ENCODE peak calls at places on chromosomes 16 and 17, in five cellular contexts. One of them, this sample, is unnamed.
A peak's percentile ranks its signal among the peaks of the same experiment; 100 is the strongest.

GRCh38 chr16:3570420-3571062 is 6.7 kb downstream of the NLRC3 start:
- DNase-seq in brain microvascular endothelial cell: no peak
- DNase-seq in tibial nerve: no peak
- DNase-seq in lung: no peak
- DNase-seq in AG10803: no peak
- DNase-seq in this sample: no peak

GRCh38 chr16:12426122-12426521 is 377.6 kb downstream of the CPPED1 start:
- DNase-seq in lung: no peak
- DNase-seq in AG10803: peak; percentile 50
- DNase-seq in tibial nerve: no peak
- DNase-seq in brain microvascular endothelial cell: no peak
- DNase-seq in this sample: no peak

GRCh38 chr16:78240459-78241222 is 141.2 kb downstream of the WWOX start:
- DNase-seq in AG10803: no peak
- DNase-seq in tibial nerve: no peak
- DNase-seq in brain microvascular endothelial cell: no peak
- DNase-seq in lung: peak; percentile 59
- DNase-seq in this sample: no peak

GRCh38 chr17:50265212-50265611 is 9.1 kb upstream of the TMEM92 start:
- DNase-seq in lung: no peak
- DNase-seq in tibial nerve: no peak
- DNase-seq in brain microvascular endothelial cell: no peak
- DNase-seq in AG10803: no peak
- DNase-seq in this sample: no peak

GRCh38 chr17:142876-143784 is 5.8 kb downstream of the SCGB1C2 start:
- DNase-seq in lung: peak; percentile 23
- DNase-seq in AG10803: no peak
- DNase-seq in brain microvascular endothelial cell: no peak
- DNase-seq in tibial nerve: peak; percentile 3
- DNase-seq in this sample: peak; percentile 40

GRCh38 chr16:3045758-3046505 is 429 bp upstream of the MMP25 start:
- DNase-seq in lung: no peak
- DNase-seq in tibial nerve: no peak
- DNase-seq in brain microvascular endothelial cell: no peak
- DNase-seq in AG10803: no peak
- DNase-seq in this sample: no peak

GRCh38 chr16:57815987-57816745 is 13.9 kb upstream of the KIFC3 start:
- DNase-seq in brain microvascular endothelial cell: peak; percentile 92
- DNase-seq in tibial nerve: peak; percentile 50
- DNase-seq in AG10803: peak; percentile 95
- DNase-seq in lung: peak; percentile 90
- DNase-seq in this sample: peak; percentile 92

GRCh38 chr17:5555254-5555653 is 29.1 kb downstream of the NLRP1 start:
- DNase-seq in brain microvascular endothelial cell: peak; percentile 24
- DNase-seq in AG10803: peak; percentile 41
- DNase-seq in lung: no peak
- DNase-seq in tibial nerve: no peak
- DNase-seq in this sample: peak; percentile 77

GRCh38 chr16:85552980-85553435 is 60.1 kb upstream of the GSE1 start:
- DNase-seq in lung: no peak
- DNase-seq in tibial nerve: no peak
- DNase-seq in AG10803: no peak
- DNase-seq in brain microvascular endothelial cell: no peak
- DNase-seq in this sample: no peak

GRCh38 chr17:30716461-30717289 is 107.8 kb downstream of the CRLF3 start:
- DNase-seq in brain microvascular endothelial cell: no peak
- DNase-seq in tibial nerve: no peak
- DNase-seq in AG10803: peak; percentile 26
- DNase-seq in lung: no peak
- DNase-seq in this sample: no peak

GRCh38 chr16:11396241-11397048 is 51.2 kb downstream of the RMI2 start:
- DNase-seq in AG10803: peak; percentile 59
- DNase-seq in brain microvascular endothelial cell: peak; percentile 49
- DNase-seq in lung: peak; percentile 74
- DNase-seq in tibial nerve: peak; percentile 72
- DNase-seq in this sample: peak; percentile 93

GRCh38 chr17:31072186-31072585 is 22.6 kb upstream of the NF1 start:
- DNase-seq in AG10803: peak; percentile 84
- DNase-seq in lung: no peak
- DNase-seq in brain microvascular endothelial cell: no peak
- DNase-seq in tibial nerve: no peak
- DNase-seq in this sample: no peak

GRCh38 chr17:57679906-57680695 is 65.0 kb downstream of the CCDC182 start:
- DNase-seq in lung: no peak
- DNase-seq in tibial nerve: no peak
- DNase-seq in brain microvascular endothelial cell: no peak
- DNase-seq in AG10803: no peak
- DNase-seq in this sample: no peak

GRCh38 chr17:21029032-21029431 is 13.8 kb downstream of the USP22 start:
- DNase-seq in AG10803: peak; percentile 82
- DNase-seq in tibial nerve: no peak
- DNase-seq in brain microvascular endothelial cell: peak; percentile 81
- DNase-seq in lung: no peak
- DNase-seq in this sample: no peak

GRCh38 chr16:86392751-86393150 is 117.6 kb upstream of the FOXF1 start:
- DNase-seq in lung: no peak
- DNase-seq in brain microvascular endothelial cell: peak; percentile 73
- DNase-seq in tibial nerve: no peak
- DNase-seq in AG10803: no peak
- DNase-seq in this sample: no peak

GRCh38 chr16:83615553-83615952 is 192.2 kb upstream of the HSBP1 start:
- DNase-seq in brain microvascular endothelial cell: no peak
- DNase-seq in lung: no peak
- DNase-seq in tibial nerve: no peak
- DNase-seq in AG10803: peak; percentile 47
- DNase-seq in this sample: no peak

GRCh38 chr16:842061-842476 is 41.5 kb upstream of the GNG13 start:
- DNase-seq in brain microvascular endothelial cell: peak; percentile 35
- DNase-seq in AG10803: no peak
- DNase-seq in tibial nerve: no peak
- DNase-seq in lung: no peak
- DNase-seq in this sample: no peak

GRCh38 chr16:49834496-49835009 is 21.4 kb downstream of the ZNF423 start:
- DNase-seq in lung: no peak
- DNase-seq in tibial nerve: no peak
- DNase-seq in brain microvascular endothelial cell: no peak
- DNase-seq in AG10803: no peak
- DNase-seq in this sample: no peak

GRCh38 chr17:80466188-80466705 is 10.2 kb downstream of the NPTX1 start:
- DNase-seq in brain microvascular endothelial cell: no peak
- DNase-seq in lung: no peak
- DNase-seq in tibial nerve: no peak
- DNase-seq in AG10803: no peak
- DNase-seq in this sample: no peak

GRCh38 chr17:61261001-61261587 is 138.5 kb upstream of the TBX2 start:
- DNase-seq in tibial nerve: no peak
- DNase-seq in AG10803: no peak
- DNase-seq in lung: no peak
- DNase-seq in brain microvascular endothelial cell: no peak
- DNase-seq in this sample: no peak

GRCh38 chr17:59754547-59754946 is 47.1 kb downstream of the VMP1 start:
- DNase-seq in tibial nerve: no peak
- DNase-seq in brain microvascular endothelial cell: peak; percentile 91
- DNase-seq in lung: no peak
- DNase-seq in AG10803: peak; percentile 96
- DNase-seq in this sample: no peak

GRCh38 chr17:27333410-27333980 is 39.6 kb downstream of the WSB1 start:
- DNase-seq in tibial nerve: no peak
- DNase-seq in brain microvascular endothelial cell: no peak
- DNase-seq in AG10803: no peak
- DNase-seq in lung: no peak
- DNase-seq in this sample: no peak

GRCh38 chr16:73011926-73012325 is 36.0 kb downstream of the ZFHX3 start:
- DNase-seq in tibial nerve: no peak
- DNase-seq in AG10803: no peak
- DNase-seq in brain microvascular endothelial cell: no peak
- DNase-seq in lung: no peak
- DNase-seq in this sample: no peak
- TF ChIP-seq CTCF in tibial nerve: no peak
- TF ChIP-seq CTCF in AG10803: no peak
- TF ChIP-seq CTCF in brain microvascular endothelial cell: peak; percentile 15
- TF ChIP-seq CTCF in lung: no peak
- TF ChIP-seq CTCF in this sample: no peak

GRCh38 chr17:41813039-41813680 is 356 bp downstream of the FKBP10 start:
- DNase-seq in brain microvascular endothelial cell: no peak
- DNase-seq in lung: no peak
- DNase-seq in AG10803: no peak
- DNase-seq in tibial nerve: no peak
- DNase-seq in this sample: no peak

GRCh38 chr17:41812176-41813038 is at the start of gene FKBP10:
- DNase-seq in tibial nerve: peak; percentile 57
- DNase-seq in AG10803: peak; percentile 82
- DNase-seq in brain microvascular endothelial cell: peak; percentile 87
- DNase-seq in lung: no peak
- DNase-seq in this sample: peak; percentile 92

GRCh38 chr17:41810659-41811548 is 845 bp downstream of the P3H4 start:
- DNase-seq in AG10803: no peak
- DNase-seq in tibial nerve: no peak
- DNase-seq in lung: no peak
- DNase-seq in brain microvascular endothelial cell: no peak
- DNase-seq in this sample: no peak

GRCh38 chr17:41813699-41814124 is 908 bp downstream of the FKBP10 start:
- DNase-seq in brain microvascular endothelial cell: no peak
- DNase-seq in tibial nerve: no peak
- DNase-seq in lung: no peak
- DNase-seq in AG10803: no peak
- DNase-seq in this sample: no peak

GRCh38 chr17:41811549-41812175 is at the start of gene P3H4:
- DNase-seq in lung: peak; percentile 66
- DNase-seq in AG10803: peak; percentile 75
- DNase-seq in brain microvascular endothelial cell: peak; percentile 63
- DNase-seq in tibial nerve: peak; percentile 58
- DNase-seq in this sample: peak; percentile 94
- TF ChIP-seq CTCF in lung: peak; percentile 53
- TF ChIP-seq CTCF in AG10803: peak; percentile 55
- TF ChIP-seq CTCF in brain microvascular endothelial cell: peak; percentile 61
- TF ChIP-seq CTCF in tibial nerve: peak; percentile 71
- TF ChIP-seq CTCF in this sample: peak; percentile 80

GRCh38 chr17:66044083-66044482 is 147.8 kb downstream of the CEP112 start:
- DNase-seq in brain microvascular endothelial cell: no peak
- DNase-seq in tibial nerve: no peak
- DNase-seq in lung: no peak
- DNase-seq in AG10803: no peak
- DNase-seq in this sample: no peak

GRCh38 chr17:66043419-66043818 is 148.5 kb downstream of the CEP112 start:
- DNase-seq in lung: no peak
- DNase-seq in tibial nerve: no peak
- DNase-seq in AG10803: no peak
- DNase-seq in brain microvascular endothelial cell: no peak
- DNase-seq in this sample: no peak

GRCh38 chr17:66038125-66038524 is 153.8 kb downstream of the CEP112 start:
- DNase-seq in lung: no peak
- DNase-seq in tibial nerve: no peak
- DNase-seq in AG10803: no peak
- DNase-seq in brain microvascular endothelial cell: no peak
- DNase-seq in this sample: no peak

GRCh38 chr17:66040402-66040801 is 151.5 kb downstream of the CEP112 start:
- DNase-seq in AG10803: no peak
- DNase-seq in brain microvascular endothelial cell: no peak
- DNase-seq in tibial nerve: no peak
- DNase-seq in lung: no peak
- DNase-seq in this sample: no peak
- TF ChIP-seq CTCF in AG10803: no peak
- TF ChIP-seq CTCF in brain microvascular endothelial cell: peak; percentile 39
- TF ChIP-seq CTCF in tibial nerve: no peak
- TF ChIP-seq CTCF in lung: no peak
- TF ChIP-seq CTCF in this sample: peak; percentile 28

GRCh38 chr16:88416686-88417085 is 33.9 kb downstream of the ZNF469 start:
- DNase-seq in AG10803: no peak
- DNase-seq in tibial nerve: no peak
- DNase-seq in lung: no peak
- DNase-seq in brain microvascular endothelial cell: no peak
- DNase-seq in this sample: no peak

GRCh38 chr16:88414521-88415380 is 32.0 kb downstream of the ZNF469 start:
- DNase-seq in AG10803: no peak
- DNase-seq in tibial nerve: no peak
- DNase-seq in brain microvascular endothelial cell: no peak
- DNase-seq in lung: no peak
- DNase-seq in this sample: no peak

GRCh38 chr16:88413631-88414030 is 30.9 kb downstream of the ZNF469 start:
- DNase-seq in brain microvascular endothelial cell: no peak
- DNase-seq in tibial nerve: no peak
- DNase-seq in lung: no peak
- DNase-seq in AG10803: no peak
- DNase-seq in this sample: no peak

GRCh38 chr16:88417684-88418476 is 35.1 kb downstream of the ZNF469 start:
- DNase-seq in tibial nerve: no peak
- DNase-seq in lung: no peak
- DNase-seq in brain microvascular endothelial cell: no peak
- DNase-seq in AG10803: no peak
- DNase-seq in this sample: no peak

GRCh38 chr16:88415381-88416323 is 32.9 kb downstream of the ZNF469 start:
- DNase-seq in lung: no peak
- DNase-seq in tibial nerve: no peak
- DNase-seq in brain microvascular endothelial cell: no peak
- DNase-seq in AG10803: no peak
- DNase-seq in this sample: no peak
- TF ChIP-seq CTCF in lung: no peak
- TF ChIP-seq CTCF in tibial nerve: no peak
- TF ChIP-seq CTCF in brain microvascular endothelial cell: no peak
- TF ChIP-seq CTCF in AG10803: no peak
- TF ChIP-seq CTCF in this sample: no peak

This sample was measured in osteocyte.